ENCODE peak calls at places on chromosomes 4 and X, in nine cellular contexts. Z, M, X, K, E, J, U, Y and B are unnamed samples. For H3K27me3, the result is how much of the 10 kb centered on the place peaks cover.

GRCh38 chrX:109830704-109831206 is 97.7 kb upstream of the ACSL4 start:
- DNase-seq in Y (no peak), E (no peak), U (no peak), Z (no peak), X (no peak), K (peak), J (no peak), M (no peak), B (peak)

GRCh38 chr4:26206339-26206738 is 114.5 kb upstream of the RBPJ start:
- DNase-seq in U (peak), M (no peak), Y (peak), X (peak), Z (no peak), K (peak), E (no peak), J (no peak), B (no peak)

GRCh38 chr4:2607107-2607506 is 70.7 kb downstream of the FAM193A start:
- DNase-seq in Z (no peak), E (no peak), M (no peak), X (no peak), Y (no peak), U (no peak), K (no peak), J (no peak), B (no peak)

GRCh38 chrX:38379088-38379487 is 26.7 kb downstream of the OTC start:
- DNase-seq in M (no peak), U (no peak), E (no peak), X (no peak), Y (no peak), J (no peak), K (no peak), Z (no peak), B (no peak)

GRCh38 chr4:105992641-105993305 is 97.5 kb downstream of the NPNT start:
- DNase-seq in K (peak), J (no peak), E (no peak), U (no peak), X (no peak), Y (no peak), Z (no peak), M (peak), B (peak)

GRCh38 chr4:7327341-7327885 is 107.3 kb downstream of the PSAPL1 start:
- DNase-seq in J (no peak), E (no peak), Z (no peak), Y (no peak), K (no peak), M (no peak), X (no peak), U (no peak), B (no peak)

GRCh38 chr4:71266090-71266794 is 72.6 kb upstream of the SLC4A4 start:
- DNase-seq in E (no peak), U (peak), M (no peak), K (peak), X (no peak), Z (no peak), Y (no peak), J (no peak), B (no peak)

GRCh38 chr4:110165382-110166285 is 32.8 kb downstream of the ELOVL6 start:
- DNase-seq in M (peak), K (peak), Y (no peak), E (no peak), X (no peak), U (peak), J (peak), Z (peak), B (no peak)

GRCh38 chrX:132118361-132118760 is 9.5 kb downstream of the FRMD7 start:
- DNase-seq in M (no peak), E (no peak), U (no peak), K (no peak), Y (no peak), X (no peak), Z (peak), J (no peak), B (no peak)

GRCh38 chr4:40629401-40630334 is at the start of gene RBM47:
- DNase-seq in Z (peak), X (peak), J (peak), M (peak), E (peak), U (peak), K (peak), Y (no peak), B (no peak)

GRCh38 chr4:56655209-56655626 is 25.9 kb downstream of the HOPX start:
- DNase-seq in X (peak), Y (no peak), E (peak), J (peak), U (no peak), Z (peak), K (peak), M (no peak), B (no peak)

GRCh38 chr4:73499996-73500765 is 18.6 kb downstream of the AFM start:
- DNase-seq in J (no peak), X (no peak), K (no peak), Z (no peak), E (no peak), Y (no peak), M (no peak), U (no peak), B (no peak)

GRCh38 chr4:52317361-52317879 is 266.3 kb downstream of the SPATA18 start:
- DNase-seq in K (no peak), M (peak), Z (no peak), X (no peak), E (no peak), U (no peak), Y (no peak), J (no peak), B (no peak)

GRCh38 chrX:100695302-100695701 is 36.6 kb downstream of the SYTL4 start:
- DNase-seq in Y (no peak), Z (no peak), E (no peak), K (no peak), X (no peak), J (no peak), U (no peak), M (peak), B (no peak)

GRCh38 chr4:16082424-16083216 is 1.2 kb downstream of the PROM1 start:
- DNase-seq in X (peak), J (peak), E (peak), Y (no peak), M (peak), Z (peak), U (no peak), K (peak), B (no peak)

GRCh38 chr4:186144596-186145569 is 40.4 kb downstream of the FAM149A start:
- DNase-seq in K (peak), U (peak), E (peak), Y (no peak), M (peak), X (peak), J (peak), Z (peak), B (no peak)

DNA sequence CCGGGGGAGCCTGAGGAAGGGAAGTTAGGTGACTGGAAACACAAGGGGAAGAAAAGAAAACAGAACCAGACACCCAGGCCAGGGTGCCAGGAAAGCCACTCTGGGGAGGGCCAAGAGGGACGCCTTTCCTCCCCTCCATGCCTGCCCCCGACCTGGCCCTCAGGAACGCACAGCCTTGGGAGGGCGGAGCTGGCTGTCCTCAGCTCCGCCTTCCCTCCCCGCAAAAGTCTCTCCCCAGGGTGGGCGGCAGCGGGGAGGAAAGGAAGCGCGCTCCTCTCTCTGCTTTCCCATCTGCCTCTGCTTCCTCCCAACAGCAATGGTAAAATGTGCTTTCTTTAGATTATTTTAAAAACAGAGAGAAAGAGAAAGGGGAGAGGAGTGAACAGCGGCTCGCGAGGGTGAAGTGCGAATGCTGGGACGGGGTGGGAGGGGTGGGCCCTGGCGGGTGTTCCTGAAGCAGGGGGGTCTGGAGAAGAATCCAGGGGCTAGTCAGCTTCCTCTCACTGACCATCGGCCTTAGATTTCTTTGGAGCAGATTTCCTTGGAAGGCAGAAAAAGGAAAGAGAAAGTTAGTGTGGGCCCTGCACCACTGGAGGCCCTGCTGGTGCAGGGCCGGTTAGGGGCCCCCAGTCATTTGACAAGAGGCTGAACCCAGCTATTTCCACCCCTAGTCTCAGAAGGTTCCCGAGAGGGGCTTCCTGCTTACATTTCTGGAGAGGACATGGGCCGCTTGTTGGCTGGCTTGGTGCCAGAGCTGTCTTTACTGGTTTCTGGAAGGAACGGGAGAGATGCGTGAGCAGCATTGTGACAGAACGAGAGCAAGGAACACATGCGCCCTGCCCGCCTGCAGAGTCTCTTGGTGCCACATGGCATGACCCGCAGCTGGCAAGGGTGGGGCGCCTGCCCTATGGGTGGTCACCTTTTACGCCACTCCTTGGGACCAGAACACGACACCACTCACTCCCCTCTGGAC is 4.7 kb upstream of the RENBP start:
- DNase-seq in M (no peak), J (no peak), X (no peak), Y (no peak), Z (peak), E (no peak), U (no peak), K (no peak), B (no peak)
- TF ChIP-seq CTCF in M (no peak), J (no peak), X (no peak), Y (no peak), Z (no peak), E (no peak), U (no peak), K (no peak), B (no peak)

GRCh38 chr4:1041147-1041935 is 29.9 kb downstream of the FGFRL1 start:
- DNase-seq in U (peak), E (peak), Y (no peak), Z (peak), J (no peak), K (peak), M (no peak), X (no peak), B (no peak)
- H3K4me3 ChIP-seq in U (peak), E (no peak), Y (no peak), Z (no peak), J (no peak), K (peak), M (no peak), X (no peak), B (no peak)

GRCh38 chr4:1056671-1057402 is 45.4 kb downstream of the FGFRL1 start:
- DNase-seq in X (no peak), J (no peak), U (no peak), Z (no peak), Y (no peak), K (no peak), M (no peak), E (no peak), B (no peak)
- H3K27me3 ChIP-seq in X (under half), J (half or more), U (half or more), Z (half or more), Y (under half), K (under half), M (under half), E (under half), B (half or more)

DNA sequence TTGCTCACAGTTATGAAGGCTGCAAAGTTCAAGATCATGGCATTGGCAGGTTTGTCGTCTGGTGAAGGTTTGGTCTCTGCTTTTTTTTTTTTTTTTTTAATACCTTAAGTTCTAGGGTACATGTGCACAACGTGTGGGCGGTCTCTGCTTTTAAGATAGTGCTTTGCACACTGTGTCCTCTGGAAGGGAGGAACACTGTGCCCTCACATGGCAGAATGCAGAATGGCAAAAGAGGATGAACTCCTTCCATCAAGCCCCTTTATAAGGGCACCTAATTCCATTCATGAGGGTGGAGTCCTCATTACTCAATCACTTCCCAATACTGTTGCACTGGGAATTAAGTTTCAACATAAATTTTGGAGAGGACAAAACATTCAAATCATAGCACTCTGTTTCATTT is 101.4 kb downstream of the GLRA2 start:
- DNase-seq in K (no peak), E (no peak), X (no peak), Y (no peak), Z (peak), J (no peak), M (no peak), U (no peak), B (no peak)
- TF ChIP-seq CTCF in K (no peak), E (no peak), X (no peak), Y (no peak), Z (peak), J (no peak), M (peak), U (peak), B (no peak)

GRCh38 chr4:77582716-77583115 is 22.9 kb upstream of the CXCL13 start:
- DNase-seq in X (no peak), K (no peak), Z (no peak), U (no peak), E (no peak), J (no peak), M (no peak), Y (no peak), B (no peak)

GRCh38 chr4:77591532-77591931 is 14.1 kb upstream of the CXCL13 start:
- DNase-seq in Z (no peak), U (no peak), Y (no peak), K (no peak), J (no peak), X (no peak), E (no peak), M (no peak), B (no peak)

GRCh38 chr4:77581724-77582123 is 23.9 kb upstream of the CXCL13 start:
- DNase-seq in J (no peak), U (no peak), Y (no peak), Z (no peak), M (peak), X (no peak), E (no peak), K (no peak), B (no peak)

GRCh38 chr4:77582151-77582550 is 23.5 kb upstream of the CXCL13 start:
- DNase-seq in X (no peak), Y (no peak), U (no peak), K (no peak), J (no peak), Z (no peak), M (peak), E (no peak), B (no peak)

GRCh38 chr4:77586953-77587383 is 18.7 kb upstream of the CXCL13 start:
- DNase-seq in U (no peak), J (peak), Z (no peak), X (no peak), Y (no peak), K (peak), E (no peak), M (peak), B (no peak)
- H3K4me3 ChIP-seq in U (no peak), J (no peak), Z (no peak), X (no peak), Y (no peak), K (no peak), E (no peak), M (no peak), B (no peak)

DNA sequence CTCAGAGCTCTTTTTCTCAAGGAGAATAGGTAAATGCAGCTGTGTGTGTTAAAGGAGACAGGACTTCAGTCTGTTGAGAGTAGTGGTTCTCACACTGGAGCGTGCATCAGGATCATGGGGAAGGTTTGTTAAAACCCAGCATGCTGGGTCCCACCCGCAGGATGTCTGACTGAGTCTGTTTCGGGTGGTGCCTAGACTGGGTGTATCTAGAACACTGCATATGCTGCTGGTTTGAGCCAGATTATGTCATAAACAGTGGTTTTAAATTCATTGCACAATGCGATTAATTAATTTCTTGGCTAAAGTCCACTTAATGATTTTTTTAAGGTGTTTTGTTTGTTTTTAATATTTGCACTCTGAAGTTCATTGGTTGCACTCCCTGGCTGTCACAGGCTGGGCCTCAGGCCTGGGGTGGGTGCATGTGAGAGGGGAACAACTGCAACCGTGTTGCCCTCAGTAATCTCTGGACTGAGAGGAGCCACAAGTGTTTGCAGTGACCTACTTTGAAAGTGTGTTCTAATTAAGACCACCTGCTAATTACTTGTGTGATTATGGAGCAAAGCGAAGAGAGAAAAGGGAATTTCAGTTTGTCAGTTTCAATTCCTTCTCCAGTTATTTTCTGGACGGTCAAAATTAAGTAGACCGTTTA is 8.3 kb downstream of the HCCS start:
- DNase-seq in M (no peak), J (no peak), K (no peak), E (no peak), Y (no peak), Z (no peak), X (no peak), U (no peak), B (no peak)
- H3K27me3 ChIP-seq in M (under half), J (under half), K (under half), E (under half), Y (under half), Z (under half), X (under half), U (under half), B (under half)